ENCODE peak calls at places on chromosome 1, in six cellular contexts. F is GM23338, L is BJ, V is AG09309, I is heart right ventricle, E is uterus. O is an unnamed sample.

GRCh38 chr1:160309183-160309535 is 24.2 kb upstream of the PEX19 start:
- DNase-seq in F (no peak), E (no peak), V (peak), I (no peak), L (no peak), O (no peak)

GRCh38 chr1:200660719-200661118 is 9.0 kb downstream of the DDX59 start:
- DNase-seq in F (no peak), E (peak), I (peak), V (no peak), L (no peak), O (no peak)

GRCh38 chr1:39142394-39143060 is 62.0 kb upstream of the MACF1 start:
- DNase-seq in L (no peak), I (no peak), E (no peak), V (no peak), F (peak), O (peak)

GRCh38 chr1:40300651-40301050 is 16.4 kb downstream of the COL9A2 start:
- DNase-seq in I (no peak), F (no peak), L (no peak), V (no peak), E (no peak), O (no peak)

GRCh38 chr1:178031856-178032320 is 62.0 kb upstream of the RASAL2 start:
- DNase-seq in F (peak), V (peak), L (peak), E (peak), I (peak), O (no peak)

GRCh38 chr1:22702671-22703070 is 8.0 kb upstream of the EPHB2 start:
- DNase-seq in F (no peak), L (no peak), I (no peak), V (no peak), E (no peak), O (no peak)

GRCh38 chr1:107748529-107748928 is 216.5 kb downstream of the VAV3 start:
- DNase-seq in I (no peak), V (peak), E (no peak), L (no peak), F (peak), O (no peak)

GRCh38 chr1:209633335-209633997 is 18.8 kb downstream of the LAMB3 start:
- DNase-seq in L (no peak), F (no peak), I (no peak), E (no peak), V (no peak), O (no peak)

GRCh38 chr1:153509729-153510354 is 25.9 kb downstream of the S100A6 start:
- DNase-seq in F (peak), E (no peak), L (no peak), I (no peak), V (no peak), O (no peak)

GRCh38 chr1:175222296-175222938 is 29.8 kb upstream of the KIAA0040 start:
- DNase-seq in E (no peak), F (no peak), I (no peak), L (no peak), V (no peak), O (no peak)

GRCh38 chr1:60924165-60924564 is 158.2 kb upstream of the NFIA start:
- DNase-seq in F (no peak), I (no peak), E (no peak), V (no peak), L (no peak), O (no peak)

GRCh38 chr1:54968581-54968980 is 11.8 kb upstream of the TMEM61 start:
- DNase-seq in E (no peak), L (no peak), F (no peak), I (no peak), V (no peak), O (no peak)

GRCh38 chr1:153545067-153546055 is at the start of gene S100A4:
- DNase-seq in V (peak), I (peak), E (peak), F (peak), L (peak), O (peak)

GRCh38 chr1:183609313-183609712 is 19.1 kb upstream of the NCF2 start:
- DNase-seq in V (peak), F (peak), L (no peak), E (peak), I (peak), O (no peak)

GRCh38 chr1:97174039-97174704 is 452.6 kb downstream of the PTBP2 start:
- DNase-seq in L (no peak), F (no peak), V (no peak), I (no peak), E (no peak), O (no peak)

GRCh38 chr1:93681549-93682412 is at the start of gene BCAR3:
- DNase-seq in I (peak), F (peak), E (peak), V (no peak), L (no peak), O (no peak)

GRCh38 chr1:168369655-168370054 is 89.0 kb downstream of the TBX19 start:
- DNase-seq in E (no peak), I (no peak), V (no peak), L (no peak), F (no peak), O (no peak)

GRCh38 chr1:228989992-228990827 is 254.9 kb downstream of the RHOU start:
- DNase-seq in L (no peak), I (peak), V (no peak), F (no peak), E (peak), O (peak)

GRCh38 chr1:49298304-49298703 is 521.6 kb upstream of the BEND5 start:
- DNase-seq in V (no peak), I (no peak), F (peak), L (no peak), E (no peak), O (peak)

GRCh38 chr1:147504801-147505303 is 36.4 kb upstream of the BCL9 start:
- DNase-seq in V (no peak), E (peak), F (peak), I (peak), L (no peak), O (no peak)

GRCh38 chr1:92430030-92430429 is 56.7 kb downstream of the GFI1 start:
- DNase-seq in F (no peak), L (no peak), V (no peak), E (no peak), I (no peak), O (no peak)

GRCh38 chr1:47709302-47710074 is 271.6 kb downstream of the FOXD2 start:
- DNase-seq in F (peak), L (no peak), E (no peak), I (no peak), V (no peak), O (no peak)

GRCh38 chr1:115877511-115877910 is 36.6 kb upstream of the NHLH2 start:
- DNase-seq in E (no peak), F (peak), I (no peak), V (no peak), L (no peak), O (no peak)

GRCh38 chr1:65817891-65818290 is 25.2 kb downstream of the PDE4B start:
- DNase-seq in E (no peak), L (no peak), I (no peak), F (no peak), V (no peak), O (no peak)

GRCh38 chr1:179195374-179195773 is 34.1 kb downstream of the ABL2 start:
- DNase-seq in V (no peak), F (no peak), L (no peak), E (no peak), I (no peak), O (no peak)

GRCh38 chr1:42450081-42450480 is 5.7 kb downstream of the ZMYND12 start:
- DNase-seq in E (no peak), V (no peak), L (no peak), F (no peak), I (no peak), O (no peak)

GRCh38 chr1:183023146-183023600 is at the start of gene LAMC1:
- DNase-seq in V (no peak), E (peak), I (peak), L (no peak), F (peak), O (no peak)

GRCh38 chr1:225668222-225668621 is 15.3 kb upstream of the ENAH start:
- DNase-seq in I (no peak), F (no peak), E (no peak), L (no peak), V (no peak), O (no peak)

GRCh38 chr1:49225464-49225863 is 448.8 kb upstream of the BEND5 start:
- DNase-seq in E (no peak), F (no peak), V (no peak), I (no peak), L (no peak), O (peak)

GRCh38 chr1:183438060-183438459 is 19.9 kb upstream of the NMNAT2 start:
- DNase-seq in L (no peak), E (no peak), V (no peak), I (no peak), F (no peak), O (no peak)

GRCh38 chr1:23169727-23170335 is 1.2 kb upstream of the LUZP1 start:
- DNase-seq in F (peak), L (no peak), V (peak), I (peak), E (peak), O (no peak)

GRCh38 chr1:232422098-232422497 is 207.8 kb downstream of the SIPA1L2 start:
- DNase-seq in E (no peak), F (no peak), I (no peak), L (no peak), V (no peak), O (no peak)

GRCh38 chr1:15830284-15830657 is 17.2 kb upstream of the SPEN start:
- DNase-seq in L (no peak), E (no peak), V (no peak), F (peak), I (no peak), O (no peak)
- TF ChIP-seq CTCF in L (no peak), E (no peak), V (no peak), F (no peak), I (no peak), O (no peak)

GRCh38 chr1:211133393-211133840 is 531 bp downstream of the KCNH1 start:
- DNase-seq in E (no peak), L (no peak), F (peak), I (no peak), V (no peak), O (no peak)
- H3K4me3 ChIP-seq in E (peak), L (peak), F (peak), I (no peak), V (peak), O (peak)

GRCh38 chr1:17739050-17739449 is 16.1 kb upstream of the ACTL8 start:
- DNase-seq in L (no peak), I (no peak), F (peak), V (no peak), E (no peak), O (no peak)

GRCh38 chr1:17743028-17743706 is 12.0 kb upstream of the ACTL8 start:
- DNase-seq in E (no peak), V (no peak), F (no peak), L (no peak), I (no peak), O (no peak)

GRCh38 chr1:17743925-17744324 is 11.2 kb upstream of the ACTL8 start:
- DNase-seq in L (no peak), I (no peak), F (no peak), E (no peak), V (no peak), O (no peak)

GRCh38 chr1:17742590-17742989 is 12.5 kb upstream of the ACTL8 start:
- DNase-seq in V (no peak), I (peak), E (no peak), L (no peak), F (no peak), O (no peak)

GRCh38 chr1:17741052-17741451 is 14.1 kb upstream of the ACTL8 start:
- DNase-seq in I (no peak), V (no peak), F (peak), E (no peak), L (no peak), O (no peak)
- TF ChIP-seq CTCF in I (no peak), V (no peak), F (peak), E (no peak), L (no peak), O (no peak)

GRCh38 chr1:113388621-113389355 is 1.5 kb upstream of the MAGI3 start:
- DNase-seq in V (no peak), L (no peak), E (no peak), I (peak), F (no peak), O (no peak)
- H3K4me3 ChIP-seq in V (peak), L (no peak), E (peak), I (peak), F (peak), O (peak)

GRCh38 chr1:169604781-169605560 is 18.7 kb upstream of the F5 start:
- DNase-seq in V (no peak), I (no peak), E (no peak), L (no peak), F (no peak), O (no peak)

GRCh38 chr1:169595764-169596711 is 9.8 kb upstream of the F5 start:
- DNase-seq in V (no peak), L (no peak), E (no peak), I (no peak), F (peak), O (no peak)

GRCh38 chr1:169601096-169601881 is 15.0 kb upstream of the F5 start:
- DNase-seq in V (no peak), I (no peak), E (no peak), F (peak), L (no peak), O (no peak)
- TF ChIP-seq CTCF in V (peak), I (peak), E (peak), F (peak), L (peak), O (peak)

O was measured in epithelial cell of proximal tubule.